ENCODE peak calls at places on chromosomes 12 and 14, in ten cellular contexts. P is aorta; G is BE2C; R is CD8-positive, alpha-beta T cell; D is sigmoid colon; Y is heart right ventricle; S is pancreas; Q is ovary; N is Peyer's patch; C is mucosa of descending colon. Z is an unnamed sample. For H3K4me1, the result is how much of the 10 kb centered on the place peaks cover.

GRCh38 chr14:64584185-64584584 is 34.4 kb downstream of the PPP1R36 start:
- DNase-seq in P (no peak), G (no peak), R (no peak), D (no peak), Y (no peak), S (no peak), Q (no peak), N (no peak), C (no peak), Z (no peak)

GRCh38 chr12:29314421-29314820 is 66.6 kb downstream of the ERGIC2 start:
- DNase-seq in P (no peak), G (no peak), R (no peak), D (no peak), Y (no peak), S (no peak), Q (no peak), N (no peak), C (no peak), Z (no peak)

GRCh38 chr14:95514131-95515079 is 2.0 kb downstream of the SYNE3 start:
- DNase-seq in P (peak), G (no peak), R (no peak), D (no peak), Y (no peak), S (no peak), Q (no peak), N (peak), C (no peak), Z (no peak)

GRCh38 chr14:91817566-91818325 is 49.6 kb downstream of the TC2N start:
- DNase-seq in P (no peak), G (no peak), R (no peak), D (no peak), Y (no peak), S (no peak), Q (no peak), N (no peak), C (no peak), Z (no peak)

GRCh38 chr12:89160716-89161123 is 191.6 kb downstream of the DUSP6 start:
- DNase-seq in P (peak), G (peak), R (no peak), D (peak), Y (peak), S (no peak), Q (no peak), N (peak), C (peak), Z (no peak)

GRCh38 chr14:90396342-90397339 is at the start of gene CALM1:
- DNase-seq in P (peak), G (peak), R (peak), D (peak), Y (peak), S (peak), Q (peak), N (peak), C (peak), Z (peak)

GRCh38 chr12:45214071-45214470 is 1.8 kb upstream of the ANO6 start:
- DNase-seq in P (no peak), G (no peak), R (no peak), D (no peak), Y (no peak), S (no peak), Q (no peak), N (no peak), C (no peak), Z (no peak)

GRCh38 chr12:78636253-78636855 is 228.2 kb upstream of the SYT1 start:
- DNase-seq in P (no peak), G (no peak), R (no peak), D (no peak), Y (no peak), S (no peak), Q (no peak), N (no peak), C (no peak), Z (no peak)

GRCh38 chr14:90344920-90345557 is 13.3 kb upstream of the NRDE2 start:
- DNase-seq in P (no peak), G (no peak), R (no peak), D (no peak), Y (no peak), S (no peak), Q (no peak), N (no peak), C (no peak), Z (no peak)

GRCh38 chr14:20501346-20501745 is 4.0 kb upstream of the RNASE10 start:
- DNase-seq in P (no peak), G (no peak), R (no peak), D (no peak), Y (no peak), S (no peak), Q (no peak), N (no peak), C (no peak), Z (no peak)

GRCh38 chr12:68591716-68592437 is 18.8 kb upstream of the RAP1B start:
- DNase-seq in P (no peak), G (no peak), R (no peak), D (no peak), Y (no peak), S (no peak), Q (no peak), N (peak), C (no peak), Z (no peak)

GRCh38 chr12:130617219-130617618 is 98.9 kb downstream of the RIMBP2 start:
- DNase-seq in P (no peak), G (peak), R (no peak), D (no peak), Y (no peak), S (no peak), Q (no peak), N (no peak), C (no peak), Z (no peak)

GRCh38 chr14:90857866-90858265 is 41.6 kb upstream of the TTC7B start:
- DNase-seq in P (no peak), G (no peak), R (no peak), D (no peak), Y (no peak), S (no peak), Q (no peak), N (no peak), C (no peak), Z (no peak)

GRCh38 chr14:21072781-21073339 is 2.8 kb downstream of the ARHGEF40 start:
- DNase-seq in P (no peak), G (no peak), R (no peak), D (no peak), Y (no peak), S (no peak), Q (no peak), N (peak), C (peak), Z (no peak)

GRCh38 chr12:27572486-27573255 is 48.7 kb downstream of the PPFIBP1 start:
- DNase-seq in P (no peak), G (no peak), R (no peak), D (no peak), Y (no peak), S (no peak), Q (no peak), N (no peak), C (no peak), Z (no peak)

DNA sequence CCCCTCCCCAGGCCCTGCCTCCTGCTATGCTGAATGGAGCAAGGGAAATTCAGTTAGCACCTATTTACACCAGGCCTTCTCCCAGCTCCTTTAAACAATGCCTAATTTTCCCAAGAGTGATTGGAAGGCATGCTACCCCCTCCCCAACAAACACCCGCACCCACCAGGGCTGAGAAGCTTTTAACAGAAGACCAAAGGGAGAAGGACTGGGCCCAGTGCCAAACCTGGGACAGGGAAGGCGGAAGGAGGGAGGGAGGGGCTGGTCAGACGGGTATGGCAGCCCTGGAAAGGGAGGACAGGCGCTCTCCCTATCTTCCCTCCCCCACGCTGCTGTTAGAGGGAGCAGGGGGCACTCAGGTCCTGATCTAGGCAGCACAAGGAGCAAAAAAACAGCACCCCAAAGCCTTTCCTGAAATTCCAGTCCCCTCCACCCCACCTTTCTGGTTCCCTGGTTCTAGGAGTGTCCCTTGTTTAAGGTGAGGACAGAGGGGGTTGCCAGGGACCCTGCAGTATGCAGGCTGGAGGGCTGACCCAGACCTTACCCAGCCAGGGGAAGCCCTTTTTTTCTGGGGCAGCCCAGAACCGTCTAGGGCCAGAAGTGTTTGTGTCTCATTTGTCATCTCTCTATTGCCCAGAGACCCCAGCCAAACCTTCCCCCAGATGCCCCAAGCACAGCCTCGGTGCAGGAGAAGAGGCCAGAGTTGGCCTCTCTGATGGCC is 2.4 kb upstream of the KRT8 start:
- DNase-seq in P (peak), G (peak), R (no peak), D (no peak), Y (no peak), S (peak), Q (peak), N (peak), C (peak), Z (no peak)
- H3K4me1 ChIP-seq in P (under half), G (under half), R (under half), D (under half), Y (under half), S (under half), Q (under half), N (under half), C (under half), Z (under half)

DNA sequence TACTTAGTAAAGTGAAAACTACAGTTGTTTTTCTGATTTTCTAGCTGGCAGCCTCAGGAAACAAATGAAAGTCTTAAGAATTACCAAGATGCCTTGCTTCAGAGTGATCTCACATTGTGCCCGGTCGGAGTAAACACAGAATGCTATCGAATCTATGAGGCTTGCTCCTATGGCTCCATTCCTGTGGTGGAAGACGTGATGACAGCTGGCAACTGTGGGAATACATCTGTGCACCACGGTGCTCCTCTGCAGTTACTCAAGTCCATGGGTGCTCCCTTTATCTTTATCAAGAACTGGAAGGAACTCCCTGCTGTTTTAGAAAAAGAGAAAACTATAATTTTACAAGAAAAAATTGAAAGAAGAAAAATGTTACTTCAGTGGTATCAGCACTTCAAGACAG is 28.9 kb downstream of the RXYLT1 start:
- DNase-seq in P (no peak), G (no peak), R (no peak), D (no peak), Y (no peak), S (no peak), Q (no peak), N (no peak), C (no peak), Z (no peak)
- H3K4me1 ChIP-seq in P (under half), G (under half), R (under half), D (under half), Y (under half), S (under half), Q (under half), N (under half), C (under half), Z (under half)

GRCh38 chr12:111412007-111412829 is 6.5 kb downstream of the SH2B3 start:
- DNase-seq in P (no peak), G (no peak), R (no peak), D (no peak), Y (no peak), S (no peak), Q (no peak), N (no peak), C (peak), Z (no peak)
- H3K4me1 ChIP-seq in P (under half), G (under half), R (half or more), D (half or more), Y (half or more), S (under half), Q (under half), N (under half), C (under half), Z (half or more)

DNA sequence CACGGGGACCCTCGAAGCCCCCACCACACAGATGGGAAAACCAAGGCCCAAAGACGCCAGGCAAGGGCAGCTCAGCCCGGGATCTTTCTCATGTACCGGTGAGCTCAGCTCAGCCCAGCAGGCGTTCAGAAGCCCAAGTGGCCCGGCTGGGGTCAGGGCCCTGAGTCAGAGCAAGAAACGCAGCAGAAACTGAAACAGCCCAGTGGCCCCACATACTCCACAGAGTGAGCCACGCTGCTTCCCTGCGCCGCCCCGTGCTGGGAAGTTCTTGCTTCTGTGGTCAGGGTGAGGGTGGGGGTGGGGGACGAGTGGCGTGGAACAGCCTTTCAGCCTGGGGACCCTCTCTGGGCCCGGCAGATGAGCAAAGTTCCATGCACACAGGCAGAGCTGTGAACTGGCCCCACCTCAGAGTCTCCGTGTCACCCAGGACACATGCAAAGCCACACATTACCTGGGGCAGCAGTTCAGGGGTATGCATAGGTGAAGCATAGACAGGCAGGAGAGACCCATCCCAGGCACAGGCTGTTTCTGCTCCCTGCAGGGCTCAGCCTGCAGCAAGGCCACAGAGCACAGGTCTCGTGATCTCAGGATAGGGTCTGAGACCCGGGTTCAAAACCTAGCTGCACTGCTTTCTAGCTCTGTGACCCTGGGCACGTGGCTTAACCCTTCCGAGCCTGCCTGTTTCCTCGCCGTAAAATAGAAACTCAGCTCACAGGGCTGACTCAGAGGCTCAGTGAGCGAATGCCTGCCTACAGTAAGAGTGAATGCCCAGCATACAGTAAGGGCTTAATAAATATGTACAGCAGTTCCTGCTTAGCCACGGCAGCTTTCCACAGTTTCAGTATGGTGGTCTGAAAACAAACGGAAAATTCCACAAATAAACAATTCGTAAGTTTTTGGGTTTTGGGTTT is 21.6 kb downstream of the NCOR2 start:
- DNase-seq in P (peak), G (no peak), R (no peak), D (no peak), Y (no peak), S (peak), Q (peak), N (peak), C (peak), Z (no peak)
- H3K4me1 ChIP-seq in P (under half), G (half or more), R (half or more), D (half or more), Y (half or more), S (under half), Q (half or more), N (under half), C (half or more), Z (under half)

GRCh38 chr14:61560323-61560722 is 135.0 kb upstream of the HIF1A start:
- DNase-seq in P (no peak), G (no peak), R (no peak), D (no peak), Y (no peak), S (no peak), Q (no peak), N (no peak), C (no peak), Z (no peak)

GRCh38 chr14:61561144-61561543 is 134.2 kb upstream of the HIF1A start:
- DNase-seq in P (no peak), G (peak), R (no peak), D (no peak), Y (no peak), S (no peak), Q (no peak), N (no peak), C (no peak), Z (no peak)

GRCh38 chr14:61562321-61563161 is 132.8 kb upstream of the HIF1A start:
- DNase-seq in P (no peak), G (no peak), R (no peak), D (no peak), Y (no peak), S (no peak), Q (no peak), N (no peak), C (no peak), Z (no peak)

GRCh38 chr14:61563162-61563511 is 132.2 kb upstream of the HIF1A start:
- DNase-seq in P (no peak), G (no peak), R (no peak), D (no peak), Y (no peak), S (no peak), Q (no peak), N (no peak), C (no peak), Z (no peak)

DNA sequence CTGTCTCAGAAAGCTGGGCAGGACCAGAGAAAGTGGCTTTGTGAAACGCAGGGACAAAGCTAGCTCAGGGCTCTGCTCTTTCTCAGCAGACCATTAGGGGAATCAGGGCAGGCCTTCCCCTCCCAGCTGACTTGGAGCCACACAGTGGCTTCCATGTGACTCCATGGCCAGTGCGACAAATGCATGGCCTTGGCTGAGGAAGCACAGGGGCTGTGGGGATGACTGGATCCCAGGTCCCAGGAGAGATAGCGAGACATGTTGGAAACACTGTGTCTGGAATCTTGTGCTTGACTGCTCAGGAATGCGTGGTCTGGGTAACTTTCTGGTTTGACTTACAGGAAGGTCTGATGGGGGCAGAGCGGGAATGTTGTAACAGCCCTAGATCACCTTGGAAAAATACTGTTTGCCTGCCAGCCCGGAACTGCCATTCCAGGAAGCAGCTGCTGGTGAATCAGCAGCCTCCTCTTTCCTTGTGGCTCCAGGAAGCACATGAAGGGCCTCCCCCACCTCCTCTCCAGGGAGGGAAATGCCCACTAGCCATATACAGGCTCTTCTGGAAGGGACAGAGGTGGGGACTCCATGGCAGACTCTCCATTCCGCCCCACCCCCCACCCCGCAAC is 133.5 kb upstream of the HIF1A start:
- DNase-seq in P (peak), G (peak), R (no peak), D (peak), Y (peak), S (no peak), Q (peak), N (peak), C (peak), Z (no peak)
- H3K4me1 ChIP-seq in P (under half), G (under half), R (under half), D (under half), Y (under half), S (under half), Q (under half), N (under half), C (under half), Z (under half)

GRCh38 chr12:47804177-47804576 is 15.5 kb downstream of the HDAC7 start:
- DNase-seq in P (no peak), G (no peak), R (no peak), D (no peak), Y (peak), S (no peak), Q (no peak), N (no peak), C (no peak), Z (no peak)
- H3K4me1 ChIP-seq in P (under half), G (under half), R (half or more), D (half or more), Y (half or more), S (under half), Q (under half), N (under half), C (under half), Z (half or more)